ENCODE peak calls at places on chromosomes 5 and 9, in five cellular contexts. O is GM20000, F is NCI-H1105 treated with DMSO at 0.1 percent for 48 hours, G is adipocyte, A is mucosa of descending colon. L is an unnamed sample.

GRCh38 chr9:12748016-12748415 is 26.8 kb upstream of the LURAP1L start:
- DNase-seq in F (no peak), O (no peak), A (no peak), G (no peak), L (peak)

GRCh38 chr5:112125910-112126309 is 293.2 kb downstream of the EPB41L4A start:
- DNase-seq in A (no peak), O (no peak), F (no peak), G (peak), L (no peak)

GRCh38 chr9:114140850-114141249 is 14.5 kb upstream of the COL27A1 start:
- DNase-seq in F (no peak), G (no peak), A (no peak), O (no peak), L (no peak)

GRCh38 chr9:77595426-77596051 is 52.6 kb downstream of the GNA14 start:
- DNase-seq in O (no peak), F (peak), G (no peak), A (no peak), L (peak)

GRCh38 chr5:14296533-14297331 is 153.6 kb downstream of the TRIO start:
- DNase-seq in G (no peak), F (no peak), A (no peak), O (no peak), L (no peak)

GRCh38 chr5:56112526-56113121 is 117.9 kb upstream of the IL6ST start:
- DNase-seq in F (no peak), A (no peak), O (no peak), G (peak), L (no peak)

GRCh38 chr5:116759860-116760644 is 185.4 kb upstream of the SEMA6A start:
- DNase-seq in G (no peak), A (no peak), F (no peak), O (no peak), L (no peak)

GRCh38 chr5:125226825-125227224 is 480.4 kb upstream of the ZNF608 start:
- DNase-seq in O (no peak), F (no peak), A (no peak), G (no peak), L (no peak)

GRCh38 chr9:102237520-102237919 is 499.1 kb upstream of the GRIN3A start:
- DNase-seq in F (no peak), A (no peak), O (no peak), G (no peak), L (no peak)

GRCh38 chr9:136585531-136586120 is 39.8 kb upstream of the NOTCH1 start:
- DNase-seq in O (no peak), F (no peak), G (no peak), A (no peak), L (no peak)